ENCODE peak calls at places on chromosome 19, in nine cellular contexts. N is NCI-H2171, J is cerebellar cortex, E is ovary, I is astrocyte, K is SW 1271, A is A673, V is breast epithelium, Y is A549. T is an unnamed sample.

GRCh38 chr19:38055655-38056521 is 148.9 kb downstream of the SIPA1L3 start:
- DNase-seq in N (no peak), J (no peak), E (no peak), I (no peak), K (no peak), A (no peak), V (no peak), Y (no peak), T (no peak)

GRCh38 chr19:45417151-45417550 is 6.6 kb downstream of the ERCC1 start:
- DNase-seq in N (no peak), J (no peak), E (no peak), I (no peak), K (no peak), A (no peak), V (no peak), Y (no peak), T (no peak)

GRCh38 chr19:37817180-37817911 is 38.0 kb upstream of the ZNF573 start:
- DNase-seq in N (peak), J (peak), E (peak), I (peak), K (no peak), A (peak), V (peak), Y (no peak), T (peak)

GRCh38 chr19:40392894-40393517 is 3.0 kb upstream of the HIPK4 start:
- DNase-seq in N (no peak), J (no peak), E (no peak), I (no peak), K (no peak), A (no peak), V (peak), Y (peak), T (no peak)

GRCh38 chr19:14516746-14517438 is 1.3 kb downstream of the DNAJB1 start:
- DNase-seq in N (no peak), J (no peak), E (no peak), I (no peak), K (no peak), A (no peak), V (no peak), Y (no peak), T (no peak)

GRCh38 chr19:5153601-5154128 is 184.8 kb downstream of the KDM4B start:
- DNase-seq in N (no peak), J (no peak), E (no peak), I (no peak), K (no peak), A (no peak), V (no peak), Y (no peak), T (no peak)

GRCh38 chr19:33214621-33215020 is 11.0 kb downstream of the SLC7A10 start:
- DNase-seq in N (no peak), J (peak), E (no peak), I (no peak), K (no peak), A (peak), V (no peak), Y (peak), T (no peak)

GRCh38 chr19:6484831-6485230 is 3.2 kb upstream of the DENND1C start:
- DNase-seq in N (no peak), J (no peak), E (no peak), I (no peak), K (no peak), A (no peak), V (no peak), Y (no peak), T (no peak)

GRCh38 chr19:40716031-40716654 is 543 bp downstream of the COQ8B start:
- DNase-seq in N (peak), J (no peak), E (peak), I (no peak), K (peak), A (no peak), V (peak), Y (peak), T (no peak)

GRCh38 chr19:575527-576506 is 3.4 kb downstream of the BSG start:
- DNase-seq in N (no peak), J (no peak), E (peak), I (peak), K (peak), A (no peak), V (no peak), Y (no peak), T (no peak)

GRCh38 chr19:48424694-48425219 is 21.0 kb upstream of the GRWD1 start:
- DNase-seq in N (no peak), J (no peak), E (no peak), I (peak), K (no peak), A (peak), V (no peak), Y (peak), T (no peak)

GRCh38 chr19:45346449-45346848 is 5.9 kb downstream of the KLC3 start:
- DNase-seq in N (no peak), J (no peak), E (no peak), I (no peak), K (no peak), A (no peak), V (no peak), Y (no peak), T (no peak)

GRCh38 chr19:2610637-2611482 is 91.6 kb downstream of the GNG7 start:
- DNase-seq in N (peak), J (peak), E (peak), I (peak), K (peak), A (peak), V (peak), Y (peak), T (peak)

GRCh38 chr19:3443840-3444694 is 36.3 kb downstream of the SMIM24 start:
- DNase-seq in N (no peak), J (peak), E (no peak), I (no peak), K (no peak), A (no peak), V (no peak), Y (no peak), T (no peak)

GRCh38 chr19:42477117-42477516 is 34.4 kb upstream of the CXCL17 start:
- DNase-seq in N (no peak), J (no peak), E (no peak), I (no peak), K (no peak), A (no peak), V (no peak), Y (no peak), T (no peak)

GRCh38 chr19:47209323-47210179 is 21.4 kb downstream of the BBC3 start:
- DNase-seq in N (no peak), J (no peak), E (no peak), I (no peak), K (no peak), A (no peak), V (no peak), Y (no peak), T (no peak)

GRCh38 chr19:43470288-43470687 is 4.9 kb upstream of the LYPD3 start:
- DNase-seq in N (no peak), J (no peak), E (no peak), I (peak), K (no peak), A (no peak), V (no peak), Y (no peak), T (peak)

GRCh38 chr19:45492627-45493470 is 4.0 kb downstream of the RTN2 start:
- DNase-seq in N (no peak), J (peak), E (no peak), I (peak), K (peak), A (peak), V (no peak), Y (no peak), T (no peak)

GRCh38 chr19:43624933-43625332 is 5.5 kb upstream of the ZNF428 start:
- DNase-seq in N (no peak), J (no peak), E (no peak), I (no peak), K (no peak), A (no peak), V (no peak), Y (no peak), T (peak)

GRCh38 chr19:4139614-4140236 is 13.7 kb upstream of the CREB3L3 start:
- DNase-seq in N (no peak), J (peak), E (peak), I (no peak), K (peak), A (peak), V (peak), Y (peak), T (peak)

GRCh38 chr19:43705729-43706128 is 10.1 kb upstream of the IRGC start:
- DNase-seq in N (no peak), J (no peak), E (no peak), I (no peak), K (no peak), A (no peak), V (no peak), Y (no peak), T (no peak)

GRCh38 chr19:55086730-55087541 is 11.3 kb downstream of the EPS8L1 start:
- DNase-seq in N (no peak), J (peak), E (peak), I (peak), K (no peak), A (peak), V (peak), Y (no peak), T (no peak)

GRCh38 chr19:51980116-51980736 is 6.4 kb downstream of the ZNF350 start:
- DNase-seq in N (no peak), J (no peak), E (no peak), I (no peak), K (no peak), A (no peak), V (no peak), Y (no peak), T (no peak)

GRCh38 chr19:29679598-29680210 is 14.4 kb downstream of the PLEKHF1 start:
- DNase-seq in N (no peak), J (no peak), E (no peak), I (no peak), K (no peak), A (no peak), V (no peak), Y (no peak), T (no peak)

GRCh38 chr19:39247701-39248664 is 673 bp downstream of the IFNL4 start:
- DNase-seq in N (no peak), J (no peak), E (no peak), I (no peak), K (no peak), A (no peak), V (no peak), Y (no peak), T (no peak)

GRCh38 chr19:40143612-40144011 is 47.6 kb upstream of the MAP3K10 start:
- DNase-seq in N (peak), J (no peak), E (no peak), I (no peak), K (no peak), A (peak), V (no peak), Y (no peak), T (peak)

GRCh38 chr19:42555801-42556200 is 27.5 kb upstream of the CEACAM1 start:
- DNase-seq in N (no peak), J (no peak), E (no peak), I (no peak), K (no peak), A (no peak), V (no peak), Y (no peak), T (no peak)

GRCh38 chr19:46878613-46879375 is 18.0 kb downstream of the ARHGAP35 start:
- DNase-seq in N (no peak), J (no peak), E (no peak), I (peak), K (no peak), A (no peak), V (no peak), Y (no peak), T (no peak)

GRCh38 chr19:41530761-41531301 is 45.1 kb upstream of the CEACAM21 start:
- DNase-seq in N (no peak), J (no peak), E (no peak), I (no peak), K (no peak), A (peak), V (no peak), Y (no peak), T (no peak)

GRCh38 chr19:45473366-45474190 is 5.8 kb downstream of the FOSB start:
- DNase-seq in N (no peak), J (no peak), E (no peak), I (no peak), K (no peak), A (no peak), V (no peak), Y (no peak), T (no peak)

GRCh38 chr19:13085673-13086072 is 17.0 kb downstream of the LYL1 start:
- DNase-seq in N (no peak), J (peak), E (no peak), I (no peak), K (no peak), A (no peak), V (no peak), Y (no peak), T (no peak)

GRCh38 chr19:30692517-30692870 is 320.3 kb downstream of the ZNF536 start:
- DNase-seq in N (no peak), J (no peak), E (no peak), I (no peak), K (no peak), A (peak), V (no peak), Y (no peak), T (no peak)

GRCh38 chr19:38701455-38702063 is 42.7 kb downstream of the CAPN12 start:
- DNase-seq in N (no peak), J (no peak), E (no peak), I (no peak), K (no peak), A (no peak), V (no peak), Y (no peak), T (no peak)